ENCODE peak calls at places on chromosomes 12 and 14, in four cellular contexts. V is HepG2, A is H1, P is GM12878. Y is an unnamed sample.
A peak's percentile ranks its signal among the peaks of the same experiment; 100 is the strongest.

GRCh38 chr14:92511472-92512247 is 1.9 kb upstream of the RIN3 start:
- DNase-seq in A (no peak), V (no peak), P (no peak), Y (no peak)

GRCh38 chr12:81564237-81564636 is 194.9 kb downstream of the PPFIA2 start:
- DNase-seq in V (no peak), P (no peak), A (no peak), Y (no peak)

GRCh38 chr14:79937433-79937832 is 273.9 kb downstream of the DIO2 start:
- DNase-seq in V (no peak), P (no peak), A (no peak), Y (no peak)

GRCh38 chr12:66398931-66399625 is 96.8 kb downstream of the HELB start:
- DNase-seq in A (no peak), P (no peak), V (no peak), Y (no peak)

GRCh38 chr12:106062693-106063092 is 76.1 kb downstream of the NUAK1 start:
- DNase-seq in A (no peak), V (no peak), P (no peak), Y (no peak)

GRCh38 chr12:119444462-119445044 is 110.0 kb downstream of the CCDC60 start:
- DNase-seq in V (peak; percentile 72), A (peak; percentile 75), P (peak; percentile 28), Y (peak; percentile 80)

GRCh38 chr14:50964683-50965390 is 20.6 kb upstream of the PYGL start:
- DNase-seq in A (no peak), P (no peak), V (peak; percentile 45), Y (no peak)

GRCh38 chr14:58513272-58513671 is 85.8 kb downstream of the KIAA0586 start:
- DNase-seq in P (no peak), A (no peak), V (no peak), Y (no peak)

GRCh38 chr12:114311966-114312365 is 94.0 kb downstream of the TBX5 start:
- DNase-seq in V (no peak), A (no peak), P (no peak), Y (no peak)

GRCh38 chr14:70622111-70622712 is 19.5 kb upstream of the TTC9 start:
- DNase-seq in V (peak; percentile 64), P (no peak), A (peak; percentile 75), Y (no peak)

GRCh38 chr14:74573421-74574091 is 38.5 kb downstream of the LTBP2 start:
- DNase-seq in A (no peak), V (no peak), P (no peak), Y (no peak)

GRCh38 chr14:93788557-93789365 is 476 bp upstream of the PRIMA1 start:
- DNase-seq in A (peak; percentile 74), P (no peak), V (no peak), Y (peak; percentile 25)

GRCh38 chr12:31597066-31597465 is 6.1 kb upstream of the DENND5B start:
- DNase-seq in P (no peak), A (no peak), V (no peak), Y (no peak)

GRCh38 chr12:89698607-89699006 is 10.0 kb downstream of the ATP2B1 start:
- DNase-seq in V (no peak), A (no peak), P (no peak), Y (no peak)

GRCh38 chr14:31300296-31300695 is 92.7 kb upstream of the HECTD1 start:
- DNase-seq in A (no peak), V (no peak), P (no peak), Y (no peak)

GRCh38 chr12:68007023-68007422 is 17.8 kb downstream of the IFNG-AS1 start:
- DNase-seq in A (no peak), P (no peak), V (no peak), Y (no peak)

GRCh38 chr12:52081263-52081733 is 1.8 kb downstream of the SMIM41 start:
- DNase-seq in V (no peak), A (no peak), P (no peak), Y (no peak)

GRCh38 chr14:22276913-22277816 is 311.9 kb downstream of the DAD1 start:
- DNase-seq in V (peak; percentile 46), P (no peak), A (no peak), Y (no peak)

GRCh38 chr14:65676361-65677014 is 264.0 kb downstream of the FUT8 start:
- DNase-seq in A (no peak), P (no peak), V (peak; percentile 3), Y (no peak)

GRCh38 chr12:63301311-63301710 is 150.3 kb upstream of the AVPR1A start:
- DNase-seq in V (no peak), A (no peak), P (no peak), Y (no peak)

GRCh38 chr12:57694459-57695019 is 607 bp downstream of the OS9 start:
- DNase-seq in V (no peak), P (no peak), A (no peak), Y (no peak)

GRCh38 chr12:113461666-113462065 is 10.0 kb downstream of the LHX5 start:
- DNase-seq in A (no peak), P (no peak), V (peak; percentile 45), Y (no peak)

GRCh38 chr14:60106341-60106740 is 14.6 kb downstream of the PCNX4 start:
- DNase-seq in A (no peak), V (no peak), P (no peak), Y (no peak)

GRCh38 chr14:77183896-77184295 is 2.3 kb downstream of the TMEM63C start:
- DNase-seq in V (no peak), A (no peak), P (no peak), Y (no peak)

GRCh38 chr12:110780448-110780847 is 37.8 kb upstream of the PPP1CC start:
- DNase-seq in P (no peak), V (no peak), A (no peak), Y (no peak)

GRCh38 chr14:64265222-64265621 is 28.9 kb downstream of the ESR2 start:
- DNase-seq in P (no peak), V (no peak), A (no peak), Y (no peak)

GRCh38 chr14:22333408-22334274 is 255.4 kb downstream of the DAD1 start:
- DNase-seq in V (peak; percentile 91), P (no peak), A (no peak), Y (peak; percentile 28)

GRCh38 chr12:57461904-57462306 is 2.3 kb downstream of the GLI1 start:
- DNase-seq in A (no peak), P (no peak), V (no peak), Y (no peak)

GRCh38 chr12:130031571-130032189 is 127.9 kb upstream of the TMEM132D start:
- DNase-seq in A (peak; percentile 99), P (no peak), V (peak; percentile 60), Y (peak; percentile 67)

GRCh38 chr12:42935756-42936155 is 346.2 kb upstream of the PRICKLE1 start:
- DNase-seq in V (no peak), A (no peak), P (no peak), Y (no peak)

GRCh38 chr12:1117371-1117770 is 126.3 kb downstream of the ERC1 start:
- DNase-seq in V (no peak), P (no peak), A (no peak), Y (no peak)

GRCh38 chr12:19169222-19169621 is 39.7 kb downstream of the PLEKHA5 start:
- DNase-seq in V (no peak), A (no peak), P (no peak), Y (no peak)

GRCh38 chr12:4139191-4139590 is 134.4 kb upstream of the CCND2 start:
- DNase-seq in P (no peak), V (no peak), A (no peak), Y (no peak)

GRCh38 chr14:45177081-45177480 is 41.4 kb downstream of the FANCM start:
- DNase-seq in A (no peak), P (no peak), V (no peak), Y (no peak)

DNA sequence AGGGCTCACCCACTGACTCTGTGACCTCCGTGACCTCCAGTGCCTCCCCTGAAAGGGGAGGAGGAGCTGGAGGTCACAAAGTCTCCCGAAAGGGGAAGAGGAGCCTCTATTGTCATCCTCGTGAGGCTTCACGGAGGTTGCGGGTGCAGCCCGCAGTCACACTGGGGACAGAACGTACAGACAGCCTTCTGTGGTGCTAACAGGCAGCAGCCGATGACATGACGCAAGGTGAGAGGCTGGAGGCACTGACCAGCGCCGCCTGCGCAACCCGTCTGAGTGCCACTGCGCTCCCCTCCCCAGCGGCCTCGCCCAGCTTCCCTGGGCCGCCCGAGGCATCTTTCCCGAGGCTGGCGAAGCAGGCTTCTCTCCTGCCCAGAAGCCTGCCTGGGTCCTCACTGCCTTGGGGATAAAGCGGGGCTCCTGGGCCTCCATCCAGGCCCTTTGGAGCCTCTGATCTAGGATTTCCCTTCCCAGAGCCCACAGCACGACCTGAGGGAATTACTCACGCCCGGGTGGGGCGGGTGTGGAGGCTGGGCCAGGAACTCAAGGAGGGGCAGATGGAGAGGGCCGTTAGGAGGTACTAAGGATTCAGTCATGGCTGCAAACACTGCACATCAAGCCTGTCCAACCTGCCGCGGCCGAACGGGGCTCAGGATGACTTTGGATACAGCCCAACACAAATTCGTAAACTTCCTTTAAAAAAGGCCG is 12.3 kb upstream of the LBHD2 start:
- DNase-seq in A (no peak), V (no peak), P (no peak), Y (no peak)
- TF ChIP-seq YY1 in A (no peak), V (no peak), P (no peak), Y (no peak)

GRCh38 chr12:50201987-50202521 is 34.9 kb upstream of the CERS5 start:
- DNase-seq in V (no peak), P (no peak), A (no peak), Y (no peak)
- TF ChIP-seq SUZ12 in V (no peak), P (no peak), A (no peak), Y (no peak)

GRCh38 chr12:7171854-7172253 is 17.6 kb upstream of the PEX5 start:
- DNase-seq in A (no peak), P (no peak), V (no peak), Y (no peak)
- TF ChIP-seq YY1 in A (no peak), P (no peak), V (no peak), Y (no peak)

GRCh38 chr12:17284873-17285272 is 678.9 kb upstream of the LMO3 start:
- DNase-seq in V (no peak), P (no peak), A (no peak), Y (no peak)
- TF ChIP-seq SUZ12 in V (no peak), P (no peak), A (no peak), Y (no peak)

DNA sequence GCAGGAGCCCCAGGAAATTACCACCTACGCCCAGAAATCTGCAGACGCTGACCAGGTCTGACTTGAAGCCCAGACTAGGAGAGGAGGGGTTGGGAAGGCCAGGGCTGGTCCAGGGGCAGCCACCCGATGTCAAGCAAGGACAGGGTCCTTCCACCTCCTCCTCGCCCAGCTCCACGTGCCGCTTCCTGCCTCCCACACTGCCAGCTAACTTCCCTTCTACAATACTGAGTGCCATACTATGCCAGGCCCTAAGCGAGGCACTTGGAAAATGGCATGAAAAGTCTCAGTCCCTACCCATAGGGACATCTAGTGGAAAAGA is 71.7 kb downstream of the SETD3 start:
- DNase-seq in A (no peak), V (no peak), P (no peak), Y (no peak)
- TF ChIP-seq YY1 in A (no peak), V (no peak), P (no peak), Y (no peak)

DNA sequence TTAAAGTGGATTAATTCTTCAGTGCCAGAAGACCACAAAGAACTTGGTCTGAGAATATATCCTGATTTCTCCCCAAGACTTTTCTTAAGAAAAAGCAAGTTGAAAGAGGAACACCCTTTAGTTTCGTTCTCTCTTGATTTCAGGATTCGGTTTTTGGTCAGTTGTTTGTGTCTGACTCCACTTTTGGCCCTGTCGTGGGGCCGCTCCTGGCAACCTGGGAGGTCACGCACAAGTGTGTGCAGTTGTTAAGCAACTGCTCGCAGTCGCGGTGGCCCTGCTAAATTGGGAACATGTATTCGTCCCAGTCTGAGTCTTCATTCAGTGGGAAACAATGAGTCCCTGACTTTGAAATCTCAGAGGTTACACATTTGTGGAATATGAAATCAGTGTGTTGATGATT is 68.7 kb downstream of the RGS6 start:
- DNase-seq in V (no peak), P (peak; percentile 34), A (no peak), Y (no peak)
- TF ChIP-seq SUZ12 in V (no peak), P (no peak), A (no peak), Y (no peak)

Y was measured in NT2/D1.